ENCODE peak calls at places on chromosomes 12 and 14, in nine cellular contexts. Q, Y, E, T, W, R, P, B and K are unnamed samples.

GRCh38 chr14:58298880-58299664 is 717 bp downstream of the ARID4A start:
- DNase-seq in Q (peak; percentile 74), Y (no peak), E (peak; percentile 52), T (peak; percentile 17), W (peak; percentile 35), R (peak; percentile 17), P (no peak), B (no peak), K (peak; percentile 36)

GRCh38 chr14:95410838-95411237 is 91.1 kb upstream of the CLMN start:
- DNase-seq in Q (no peak), Y (no peak), E (no peak), T (no peak), W (no peak), R (no peak), P (no peak), B (no peak), K (no peak)

GRCh38 chr12:26744697-26745440 is 88.1 kb downstream of the ITPR2 start:
- DNase-seq in Q (no peak), Y (peak; percentile 50), E (no peak), T (no peak), W (no peak), R (no peak), P (no peak), B (no peak), K (no peak)

GRCh38 chr12:20450591-20450990 is 82.3 kb downstream of the PDE3A start:
- DNase-seq in Q (no peak), Y (peak; percentile 63), E (no peak), T (no peak), W (no peak), R (no peak), P (no peak), B (no peak), K (no peak)

GRCh38 chr12:107917912-107918800 is 143.7 kb downstream of the ASCL4 start:
- DNase-seq in Q (no peak), Y (peak; percentile 10), E (peak; percentile 64), T (peak; percentile 34), W (no peak), R (no peak), P (no peak), B (peak; percentile 28), K (no peak)

GRCh38 chr12:25365340-25365730 is 114.6 kb upstream of the KRAS start:
- DNase-seq in Q (no peak), Y (no peak), E (no peak), T (no peak), W (no peak), R (no peak), P (no peak), B (no peak), K (no peak)

GRCh38 chr14:29240046-29240445 is 473.5 kb downstream of the FOXG1 start:
- DNase-seq in Q (no peak), Y (peak; percentile 19), E (no peak), T (no peak), W (no peak), R (no peak), P (no peak), B (no peak), K (no peak)

GRCh38 chr12:91155990-91156389 is 26.6 kb downstream of the DCN start:
- DNase-seq in Q (no peak), Y (no peak), E (no peak), T (no peak), W (no peak), R (no peak), P (no peak), B (no peak), K (no peak)

GRCh38 chr14:99571303-99571986 is 32.6 kb downstream of the CCDC85C start:
- DNase-seq in Q (no peak), Y (no peak), E (no peak), T (no peak), W (no peak), R (no peak), P (no peak), B (peak; percentile 86), K (no peak)

GRCh38 chr12:12562016-12562483 is 613 bp downstream of the DUSP16 start:
- DNase-seq in Q (peak; percentile 72), Y (no peak), E (peak; percentile 39), T (no peak), W (peak; percentile 29), R (no peak), P (no peak), B (peak; percentile 32), K (no peak)

GRCh38 chr12:123843912-123844748 is 82.0 kb downstream of the DNAH10 start:
- DNase-seq in Q (no peak), Y (no peak), E (no peak), T (no peak), W (no peak), R (no peak), P (no peak), B (no peak), K (no peak)

GRCh38 chr12:75526655-75527511 is 15.5 kb upstream of the KRR1 start:
- DNase-seq in Q (no peak), Y (peak; percentile 58), E (peak; percentile 56), T (peak; percentile 19), W (no peak), R (no peak), P (peak; percentile 95), B (peak; percentile 58), K (no peak)

GRCh38 chr12:102426599-102427541 is 53.5 kb downstream of the IGF1 start:
- DNase-seq in Q (no peak), Y (no peak), E (no peak), T (no peak), W (no peak), R (no peak), P (peak; percentile 47), B (no peak), K (no peak)

GRCh38 chr12:481422-481821 is 21.7 kb downstream of the B4GALNT3 start:
- DNase-seq in Q (no peak), Y (no peak), E (no peak), T (peak; percentile 65), W (no peak), R (no peak), P (peak; percentile 69), B (peak; percentile 18), K (no peak)

GRCh38 chr14:90593254-90594040 is 196.6 kb downstream of the CALM1 start:
- DNase-seq in Q (no peak), Y (no peak), E (no peak), T (no peak), W (no peak), R (no peak), P (no peak), B (no peak), K (no peak)

GRCh38 chr14:80959448-80960006 is 4.1 kb downstream of the TSHR start:
- DNase-seq in Q (no peak), Y (no peak), E (no peak), T (no peak), W (no peak), R (no peak), P (peak; percentile 88), B (peak; percentile 24), K (peak; percentile 59)

GRCh38 chr12:121801601-121802484 is 2.0 kb upstream of the SETD1B start:
- DNase-seq in Q (no peak), Y (no peak), E (no peak), T (no peak), W (peak; percentile 50), R (no peak), P (peak; percentile 29), B (peak; percentile 78), K (peak; percentile 79)

GRCh38 chr12:57543666-57544065 is 3.3 kb downstream of the DCTN2 start:
- DNase-seq in Q (no peak), Y (no peak), E (no peak), T (no peak), W (no peak), R (no peak), P (no peak), B (no peak), K (no peak)

GRCh38 chr12:47768323-47768811 is 4.7 kb upstream of the SLC48A1 start:
- DNase-seq in Q (no peak), Y (no peak), E (no peak), T (peak; percentile 72), W (no peak), R (no peak), P (no peak), B (no peak), K (no peak)

GRCh38 chr12:12266873-12267634 is at the start of gene LRP6:
- DNase-seq in Q (peak; percentile 95), Y (peak; percentile 88), E (peak; percentile 99), T (peak; percentile 88), W (peak; percentile 68), R (peak; percentile 71), P (peak; percentile 20), B (peak; percentile 89), K (peak; percentile 72)

GRCh38 chr14:32405856-32406255 is 76.8 kb downstream of the AKAP6 start:
- DNase-seq in Q (no peak), Y (no peak), E (no peak), T (no peak), W (no peak), R (no peak), P (no peak), B (no peak), K (no peak)

GRCh38 chr12:119159844-119160243 is 18.9 kb upstream of the HSPB8 start:
- DNase-seq in Q (no peak), Y (no peak), E (no peak), T (no peak), W (no peak), R (no peak), P (no peak), B (no peak), K (no peak)

GRCh38 chr12:30134229-30134628 is 350.5 kb upstream of the TMTC1 start:
- DNase-seq in Q (no peak), Y (no peak), E (peak; percentile 29), T (no peak), W (no peak), R (no peak), P (no peak), B (no peak), K (no peak)

GRCh38 chr12:12748051-12748450 is 30.9 kb downstream of the CDKN1B start:
- DNase-seq in Q (no peak), Y (no peak), E (no peak), T (no peak), W (no peak), R (no peak), P (no peak), B (no peak), K (no peak)